ENCODE peak calls at places on chromosomes 3 and 15, in five cellular contexts. L is activated naive CD4-positive, alpha-beta T cell; V is Right ventricle myocardium superior; Q is trophoblast cell; I is mesothelial cell of epicardium. C is an unnamed sample.

GRCh38 chr15:89820651-89821611 is 6.3 kb upstream of the ANPEP start:
- DNase-seq in I (no peak), L (no peak), V (no peak), Q (peak; percentile 50), C (peak; percentile 83)

GRCh38 chr3:49260711-49261357 is 16.2 kb downstream of the C3orf62 start:
- DNase-seq in I (no peak), V (peak; percentile 17), Q (peak; percentile 53), L (no peak), C (no peak)

GRCh38 chr3:171892457-171892856 is 49.3 kb downstream of the TMEM212 start:
- DNase-seq in I (no peak), V (no peak), Q (no peak), L (no peak), C (no peak)

GRCh38 chr3:57948782-57949242 is 59.4 kb upstream of the FLNB start:
- DNase-seq in V (no peak), L (no peak), Q (no peak), I (no peak), C (no peak)

GRCh38 chr3:46693038-46693896 is at the start of gene ALS2CL:
- DNase-seq in Q (peak; percentile 77), I (no peak), L (peak; percentile 30), V (peak; percentile 81), C (peak; percentile 47)

GRCh38 chr3:122926322-122926721 is 101.2 kb downstream of the SEMA5B start:
- DNase-seq in L (no peak), Q (no peak), V (peak; percentile 26), I (no peak), C (no peak)

GRCh38 chr15:42911058-42911592 is 9.5 kb downstream of the TTBK2 start:
- DNase-seq in I (no peak), Q (peak; percentile 84), L (no peak), V (no peak), C (no peak)

GRCh38 chr15:28021281-28022039 is 77.7 kb downstream of the OCA2 start:
- DNase-seq in I (peak; percentile 74), V (no peak), L (no peak), Q (peak; percentile 16), C (peak; percentile 62)

GRCh38 chr15:78415284-78415683 is 22.7 kb upstream of the IREB2 start:
- DNase-seq in V (no peak), Q (peak; percentile 52), L (no peak), I (no peak), C (no peak)

GRCh38 chr3:192843742-192844350 is 73.8 kb downstream of the MB21D2 start:
- DNase-seq in V (no peak), I (no peak), Q (no peak), L (no peak), C (no peak)

GRCh38 chr3:171831936-171832335 is 11.2 kb upstream of the TMEM212 start:
- DNase-seq in L (no peak), Q (no peak), I (no peak), V (no peak), C (no peak)

GRCh38 chr3:24598691-24599090 is 104.0 kb upstream of the THRB start:
- DNase-seq in L (no peak), I (no peak), V (no peak), Q (peak; percentile 46), C (peak; percentile 19)

GRCh38 chr3:187799942-187800637 is 54.8 kb upstream of the BCL6 start:
- DNase-seq in L (no peak), V (no peak), I (no peak), Q (no peak), C (no peak)

GRCh38 chr3:2391876-2392275 is 293.2 kb downstream of the CNTN4 start:
- DNase-seq in I (no peak), V (no peak), Q (no peak), L (no peak), C (no peak)

GRCh38 chr15:94059188-94059587 is 172.2 kb upstream of the MCTP2 start:
- DNase-seq in Q (no peak), L (no peak), V (no peak), I (no peak), C (no peak)

C was measured in Daoy.